ENCODE peak calls at places on chromosome 11, in ten cellular contexts. One of them, this sample, is unnamed.
A peak's percentile ranks its signal among the peaks of the same experiment; 100 is the strongest.

GRCh38 chr11:96112192-96113099 is 188.5 kb upstream of the MTMR2 start:
- DNase-seq in neural progenitor cell: no peak
- DNase-seq in CD8-positive, alpha-beta T cell: no peak
- DNase-seq in SJSA1: no peak
- DNase-seq in tibial nerve: no peak
- DNase-seq in lower leg skin: no peak
- DNase-seq in IMR-90: peak; percentile 54
- DNase-seq in left ventricle myocardium inferior: no peak
- DNase-seq in brain microvascular endothelial cell: no peak
- DNase-seq in SK-N-SH: no peak
- DNase-seq in this sample: no peak

GRCh38 chr11:60780065-60780464 is 5.1 kb upstream of the MS4A10 start:
- DNase-seq in brain microvascular endothelial cell: no peak
- DNase-seq in lower leg skin: no peak
- DNase-seq in IMR-90: no peak
- DNase-seq in SK-N-SH: no peak
- DNase-seq in tibial nerve: no peak
- DNase-seq in neural progenitor cell: no peak
- DNase-seq in left ventricle myocardium inferior: no peak
- DNase-seq in CD8-positive, alpha-beta T cell: no peak
- DNase-seq in SJSA1: no peak
- DNase-seq in this sample: no peak

GRCh38 chr11:112523477-112523876 is 262.8 kb upstream of the PLET1 start:
- DNase-seq in brain microvascular endothelial cell: no peak
- DNase-seq in lower leg skin: no peak
- DNase-seq in CD8-positive, alpha-beta T cell: no peak
- DNase-seq in tibial nerve: no peak
- DNase-seq in SK-N-SH: peak; percentile 26
- DNase-seq in SJSA1: peak; percentile 43
- DNase-seq in neural progenitor cell: peak; percentile 84
- DNase-seq in IMR-90: no peak
- DNase-seq in left ventricle myocardium inferior: peak; percentile 19
- DNase-seq in this sample: peak; percentile 5

GRCh38 chr11:116873391-116873790 is 36.0 kb upstream of the APOA1 start:
- DNase-seq in IMR-90: no peak
- DNase-seq in tibial nerve: no peak
- DNase-seq in left ventricle myocardium inferior: no peak
- DNase-seq in lower leg skin: no peak
- DNase-seq in SJSA1: no peak
- DNase-seq in brain microvascular endothelial cell: no peak
- DNase-seq in SK-N-SH: no peak
- DNase-seq in CD8-positive, alpha-beta T cell: no peak
- DNase-seq in neural progenitor cell: no peak
- DNase-seq in this sample: no peak

GRCh38 chr11:2173150-2173693 is 1.6 kb upstream of the TH start:
- DNase-seq in IMR-90: no peak
- DNase-seq in SJSA1: no peak
- DNase-seq in left ventricle myocardium inferior: no peak
- DNase-seq in brain microvascular endothelial cell: no peak
- DNase-seq in tibial nerve: no peak
- DNase-seq in SK-N-SH: no peak
- DNase-seq in neural progenitor cell: peak; percentile 62
- DNase-seq in lower leg skin: no peak
- DNase-seq in CD8-positive, alpha-beta T cell: no peak
- DNase-seq in this sample: no peak

GRCh38 chr11:100942016-100942415 is 187.6 kb downstream of the PGR start:
- DNase-seq in brain microvascular endothelial cell: peak; percentile 42
- DNase-seq in CD8-positive, alpha-beta T cell: no peak
- DNase-seq in SJSA1: no peak
- DNase-seq in neural progenitor cell: no peak
- DNase-seq in left ventricle myocardium inferior: peak; percentile 46
- DNase-seq in tibial nerve: no peak
- DNase-seq in IMR-90: peak; percentile 45
- DNase-seq in lower leg skin: no peak
- DNase-seq in SK-N-SH: no peak
- DNase-seq in this sample: peak; percentile 7

GRCh38 chr11:128936546-128937275 is 6.0 kb downstream of the TP53AIP1 start:
- DNase-seq in SK-N-SH: no peak
- DNase-seq in IMR-90: no peak
- DNase-seq in left ventricle myocardium inferior: no peak
- DNase-seq in lower leg skin: no peak
- DNase-seq in tibial nerve: no peak
- DNase-seq in brain microvascular endothelial cell: no peak
- DNase-seq in neural progenitor cell: peak; percentile 65
- DNase-seq in CD8-positive, alpha-beta T cell: no peak
- DNase-seq in SJSA1: no peak
- DNase-seq in this sample: no peak

GRCh38 chr11:46694095-46694494 is 6.3 kb downstream of the ARHGAP1 start:
- DNase-seq in SJSA1: no peak
- DNase-seq in SK-N-SH: no peak
- DNase-seq in CD8-positive, alpha-beta T cell: no peak
- DNase-seq in IMR-90: no peak
- DNase-seq in tibial nerve: no peak
- DNase-seq in neural progenitor cell: no peak
- DNase-seq in left ventricle myocardium inferior: no peak
- DNase-seq in brain microvascular endothelial cell: no peak
- DNase-seq in lower leg skin: no peak
- DNase-seq in this sample: no peak

GRCh38 chr11:579830-580601 is 3.7 kb downstream of the PHRF1 start:
- DNase-seq in SK-N-SH: no peak
- DNase-seq in brain microvascular endothelial cell: peak; percentile 45
- DNase-seq in CD8-positive, alpha-beta T cell: no peak
- DNase-seq in neural progenitor cell: no peak
- DNase-seq in lower leg skin: no peak
- DNase-seq in left ventricle myocardium inferior: no peak
- DNase-seq in IMR-90: peak; percentile 25
- DNase-seq in SJSA1: no peak
- DNase-seq in tibial nerve: no peak
- DNase-seq in this sample: peak; percentile 46

GRCh38 chr11:575996-576756 is at the start of gene PHRF1:
- DNase-seq in left ventricle myocardium inferior: peak; percentile 97
- DNase-seq in brain microvascular endothelial cell: peak; percentile 89
- DNase-seq in tibial nerve: peak; percentile 87
- DNase-seq in lower leg skin: peak; percentile 99
- DNase-seq in IMR-90: peak; percentile 92
- DNase-seq in SK-N-SH: peak; percentile 100
- DNase-seq in SJSA1: peak; percentile 93
- DNase-seq in CD8-positive, alpha-beta T cell: peak; percentile 96
- DNase-seq in neural progenitor cell: peak; percentile 97
- DNase-seq in this sample: peak; percentile 90

GRCh38 chr11:576791-577610 is 731 bp downstream of the PHRF1 start:
- DNase-seq in tibial nerve: no peak
- DNase-seq in neural progenitor cell: no peak
- DNase-seq in lower leg skin: peak; percentile 88
- DNase-seq in CD8-positive, alpha-beta T cell: no peak
- DNase-seq in left ventricle myocardium inferior: no peak
- DNase-seq in SJSA1: no peak
- DNase-seq in IMR-90: no peak
- DNase-seq in brain microvascular endothelial cell: no peak
- DNase-seq in SK-N-SH: no peak
- DNase-seq in this sample: no peak

GRCh38 chr11:577611-577894 is 1.3 kb downstream of the PHRF1 start:
- DNase-seq in SJSA1: no peak
- DNase-seq in lower leg skin: no peak
- DNase-seq in neural progenitor cell: no peak
- DNase-seq in brain microvascular endothelial cell: no peak
- DNase-seq in CD8-positive, alpha-beta T cell: no peak
- DNase-seq in SK-N-SH: no peak
- DNase-seq in IMR-90: no peak
- DNase-seq in left ventricle myocardium inferior: no peak
- DNase-seq in tibial nerve: no peak
- DNase-seq in this sample: no peak

GRCh38 chr11:578276-579035 is 2.2 kb downstream of the PHRF1 start:
- DNase-seq in SK-N-SH: no peak
- DNase-seq in left ventricle myocardium inferior: no peak
- DNase-seq in tibial nerve: no peak
- DNase-seq in CD8-positive, alpha-beta T cell: no peak
- DNase-seq in neural progenitor cell: no peak
- DNase-seq in SJSA1: no peak
- DNase-seq in IMR-90: no peak
- DNase-seq in brain microvascular endothelial cell: no peak
- DNase-seq in lower leg skin: no peak
- DNase-seq in this sample: no peak
- H3K4me3 ChIP-seq in SK-N-SH: peak overlapping the region; percentile 98
- H3K4me3 ChIP-seq in left ventricle myocardium inferior: peak overlapping the region; percentile 79
- H3K4me3 ChIP-seq in tibial nerve: no peak overlapping the region
- H3K4me3 ChIP-seq in CD8-positive, alpha-beta T cell: no peak overlapping the region
- H3K4me3 ChIP-seq in neural progenitor cell: peak overlapping the region; percentile 93
- H3K4me3 ChIP-seq in SJSA1: no peak overlapping the region
- H3K4me3 ChIP-seq in IMR-90: no peak overlapping the region
- H3K4me3 ChIP-seq in brain microvascular endothelial cell: peak overlapping the region; percentile 15
- H3K4me3 ChIP-seq in lower leg skin: no peak overlapping the region
- H3K4me3 ChIP-seq in this sample: peak overlapping the region; percentile 92

DNA sequence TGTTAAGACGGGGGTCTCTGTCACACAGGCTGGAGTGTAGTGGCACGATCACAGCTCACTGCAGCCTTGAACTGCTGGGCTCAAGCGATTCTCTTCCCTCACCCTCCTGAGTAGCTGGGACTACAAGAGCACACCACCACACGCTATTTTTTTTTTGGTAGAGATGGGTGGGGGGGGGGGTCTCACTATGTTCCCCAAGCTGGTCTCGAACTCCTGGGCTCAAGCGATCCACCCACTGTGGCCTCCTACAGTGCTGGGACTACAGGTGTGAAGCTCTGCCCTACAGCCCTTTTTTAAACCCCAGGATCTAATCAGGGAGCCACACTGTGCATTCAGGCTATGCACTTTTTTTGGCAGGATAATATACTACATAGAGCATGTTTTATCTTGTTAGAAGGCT is 1.4 kb upstream of the DHCR7 start:
- DNase-seq in lower leg skin: no peak
- DNase-seq in left ventricle myocardium inferior: no peak
- DNase-seq in IMR-90: no peak
- DNase-seq in brain microvascular endothelial cell: no peak
- DNase-seq in neural progenitor cell: peak; percentile 8
- DNase-seq in tibial nerve: no peak
- DNase-seq in CD8-positive, alpha-beta T cell: no peak
- DNase-seq in SK-N-SH: no peak
- DNase-seq in SJSA1: no peak
- DNase-seq in this sample: no peak
- H3K4me3 ChIP-seq in lower leg skin: no peak overlapping the region
- H3K4me3 ChIP-seq in left ventricle myocardium inferior: peak overlapping the region; percentile 76
- H3K4me3 ChIP-seq in IMR-90: peak overlapping the region; percentile 87
- H3K4me3 ChIP-seq in brain microvascular endothelial cell: peak overlapping the region; percentile 96
- H3K4me3 ChIP-seq in neural progenitor cell: peak overlapping the region; percentile 62
- H3K4me3 ChIP-seq in tibial nerve: no peak overlapping the region
- H3K4me3 ChIP-seq in CD8-positive, alpha-beta T cell: peak overlapping the region; percentile 98
- H3K4me3 ChIP-seq in SK-N-SH: peak overlapping the region; percentile 89
- H3K4me3 ChIP-seq in SJSA1: no peak overlapping the region
- H3K4me3 ChIP-seq in this sample: peak overlapping the region; percentile 93

DNA sequence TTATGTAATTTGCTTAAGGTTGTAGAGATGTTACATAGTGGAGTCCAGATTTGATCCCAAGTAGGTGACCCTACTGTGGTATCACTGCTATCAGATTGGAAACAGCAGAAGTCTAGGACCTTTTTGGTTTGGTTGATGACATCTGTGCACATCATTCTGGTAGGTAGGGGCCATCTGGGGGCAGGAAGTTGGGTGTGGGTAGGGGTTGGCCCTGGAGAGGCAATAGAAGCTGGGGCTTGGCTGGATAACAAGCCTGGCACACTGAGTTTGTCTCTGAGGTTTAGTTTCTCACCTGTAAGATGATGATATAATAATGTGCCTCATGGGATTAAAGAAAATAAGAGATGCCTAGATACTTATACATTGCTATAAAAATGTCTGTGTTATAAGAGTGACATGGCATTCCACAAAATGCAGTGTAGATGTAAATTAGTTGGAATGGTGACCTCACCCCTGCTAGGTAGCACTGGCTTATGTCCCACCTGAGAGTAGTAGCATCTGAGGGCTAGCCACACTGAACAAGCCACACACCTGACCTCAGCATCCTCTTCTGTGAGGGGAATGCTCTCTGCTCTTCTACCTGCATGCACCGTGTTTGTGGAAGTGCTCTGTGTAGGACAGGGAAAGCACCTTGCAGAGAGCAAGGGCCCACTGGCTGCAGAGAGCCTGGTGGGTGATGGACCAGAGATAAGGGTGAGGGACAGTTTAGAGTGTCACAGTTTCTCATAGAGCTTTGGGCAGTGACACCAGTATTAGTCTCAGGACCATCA is 36.9 kb downstream of the PTPRJ start:
- DNase-seq in brain microvascular endothelial cell: no peak
- DNase-seq in left ventricle myocardium inferior: no peak
- DNase-seq in IMR-90: no peak
- DNase-seq in lower leg skin: no peak
- DNase-seq in SK-N-SH: no peak
- DNase-seq in neural progenitor cell: no peak
- DNase-seq in CD8-positive, alpha-beta T cell: peak; percentile 46
- DNase-seq in SJSA1: no peak
- DNase-seq in tibial nerve: no peak
- DNase-seq in this sample: no peak
- H3K4me3 ChIP-seq in brain microvascular endothelial cell: no peak overlapping the region
- H3K4me3 ChIP-seq in left ventricle myocardium inferior: no peak overlapping the region
- H3K4me3 ChIP-seq in IMR-90: no peak overlapping the region
- H3K4me3 ChIP-seq in lower leg skin: no peak overlapping the region
- H3K4me3 ChIP-seq in SK-N-SH: no peak overlapping the region
- H3K4me3 ChIP-seq in neural progenitor cell: no peak overlapping the region
- H3K4me3 ChIP-seq in CD8-positive, alpha-beta T cell: no peak overlapping the region
- H3K4me3 ChIP-seq in SJSA1: no peak overlapping the region
- H3K4me3 ChIP-seq in tibial nerve: no peak overlapping the region
- H3K4me3 ChIP-seq in this sample: no peak overlapping the region

GRCh38 chr11:33889821-33890378 is 2.0 kb downstream of the LMO2 start:
- DNase-seq in lower leg skin: no peak
- DNase-seq in SK-N-SH: no peak
- DNase-seq in IMR-90: no peak
- DNase-seq in brain microvascular endothelial cell: no peak
- DNase-seq in SJSA1: no peak
- DNase-seq in neural progenitor cell: no peak
- DNase-seq in tibial nerve: no peak
- DNase-seq in CD8-positive, alpha-beta T cell: no peak
- DNase-seq in left ventricle myocardium inferior: no peak
- DNase-seq in this sample: no peak

GRCh38 chr11:33893711-33894401 is 2.0 kb upstream of the LMO2 start:
- DNase-seq in brain microvascular endothelial cell: peak; percentile 21
- DNase-seq in SK-N-SH: no peak
- DNase-seq in neural progenitor cell: no peak
- DNase-seq in CD8-positive, alpha-beta T cell: peak; percentile 66
- DNase-seq in left ventricle myocardium inferior: no peak
- DNase-seq in lower leg skin: peak; percentile 76
- DNase-seq in tibial nerve: no peak
- DNase-seq in SJSA1: no peak
- DNase-seq in IMR-90: no peak
- DNase-seq in this sample: no peak

GRCh38 chr11:33894402-33894754 is 2.5 kb upstream of the LMO2 start:
- DNase-seq in left ventricle myocardium inferior: no peak
- DNase-seq in SJSA1: no peak
- DNase-seq in IMR-90: no peak
- DNase-seq in CD8-positive, alpha-beta T cell: no peak
- DNase-seq in SK-N-SH: no peak
- DNase-seq in lower leg skin: no peak
- DNase-seq in tibial nerve: no peak
- DNase-seq in brain microvascular endothelial cell: no peak
- DNase-seq in neural progenitor cell: no peak
- DNase-seq in this sample: no peak

GRCh38 chr11:33892906-33893594 is 1.2 kb upstream of the LMO2 start:
- DNase-seq in tibial nerve: no peak
- DNase-seq in brain microvascular endothelial cell: no peak
- DNase-seq in CD8-positive, alpha-beta T cell: no peak
- DNase-seq in left ventricle myocardium inferior: no peak
- DNase-seq in neural progenitor cell: no peak
- DNase-seq in SJSA1: no peak
- DNase-seq in IMR-90: no peak
- DNase-seq in lower leg skin: peak; percentile 70
- DNase-seq in SK-N-SH: no peak
- DNase-seq in this sample: no peak

GRCh38 chr11:33891714-33892327 is at the start of gene LMO2:
- DNase-seq in CD8-positive, alpha-beta T cell: no peak
- DNase-seq in IMR-90: no peak
- DNase-seq in SJSA1: no peak
- DNase-seq in left ventricle myocardium inferior: no peak
- DNase-seq in SK-N-SH: no peak
- DNase-seq in brain microvascular endothelial cell: no peak
- DNase-seq in lower leg skin: peak; percentile 69
- DNase-seq in tibial nerve: no peak
- DNase-seq in neural progenitor cell: no peak
- DNase-seq in this sample: no peak
- H3K4me3 ChIP-seq in CD8-positive, alpha-beta T cell: no peak within 1 kb of the TSS
- H3K4me3 ChIP-seq in IMR-90: no peak within 1 kb of the TSS
- H3K4me3 ChIP-seq in SJSA1: no peak within 1 kb of the TSS
- H3K4me3 ChIP-seq in left ventricle myocardium inferior: no peak within 1 kb of the TSS
- H3K4me3 ChIP-seq in SK-N-SH: no peak within 1 kb of the TSS
- H3K4me3 ChIP-seq in brain microvascular endothelial cell: no peak within 1 kb of the TSS
- H3K4me3 ChIP-seq in lower leg skin: no peak within 1 kb of the TSS
- H3K4me3 ChIP-seq in tibial nerve: no peak within 1 kb of the TSS
- H3K4me3 ChIP-seq in neural progenitor cell: no peak within 1 kb of the TSS
- H3K4me3 ChIP-seq in this sample: no peak within 1 kb of the TSS